ENCODE peak calls at places on chromosomes 2 and 18, in ten cellular contexts. C is non-pigmented ciliary epithelial cell, E is GM04504, Y is NCI-H2081, K is HCT116, O is renal cortical epithelial cell, R is HTR-8/SVneo, I is A172, W is fibroblast of the aortic adventitia, P is NCI-H774. J is an unnamed sample.
A peak's percentile ranks its signal among the peaks of the same experiment; 100 is the strongest.

GRCh38 chr18:60549338-60549960 is 176.9 kb upstream of the MC4R start:
- DNase-seq in O (peak; percentile 87), Y (peak; percentile 78), R (peak; percentile 20), W (peak; percentile 88), E (peak; percentile 36), P (peak; percentile 74), K (peak; percentile 66), I (peak; percentile 18), C (peak; percentile 34), J (peak; percentile 64)

GRCh38 chr18:71729611-71730010 is 814.5 kb downstream of the CBLN2 start:
- DNase-seq in O (no peak), R (no peak), P (no peak), K (no peak), Y (no peak), I (no peak), E (no peak), C (no peak), W (no peak), J (no peak)

GRCh38 chr2:95034221-95034620 is 8.7 kb downstream of the MAL start:
- DNase-seq in C (no peak), K (no peak), W (no peak), I (peak; percentile 91), O (no peak), R (peak; percentile 58), Y (no peak), E (no peak), P (no peak), J (no peak)

GRCh38 chr18:74522635-74523548 is 11.4 kb upstream of the CNDP1 start:
- DNase-seq in W (no peak), E (no peak), Y (no peak), P (peak; percentile 2), K (no peak), I (no peak), C (no peak), R (no peak), O (peak; percentile 89), J (no peak)

GRCh38 chr18:76935722-76936337 is 113.5 kb downstream of the ZNF236 start:
- DNase-seq in W (no peak), Y (no peak), O (no peak), K (no peak), E (no peak), R (no peak), P (no peak), I (no peak), C (no peak), J (no peak)

GRCh38 chr2:238369516-238370481 is 49.5 kb downstream of the TRAF3IP1 start:
- DNase-seq in W (peak; percentile 59), C (no peak), E (no peak), Y (no peak), I (no peak), R (no peak), K (no peak), O (no peak), P (no peak), J (no peak)

GRCh38 chr2:233857511-233858118 is 3.3 kb upstream of the HJURP start:
- DNase-seq in Y (peak; percentile 9), I (peak; percentile 42), O (peak; percentile 10), E (no peak), K (no peak), R (peak; percentile 41), W (no peak), P (peak; percentile 42), C (no peak), J (peak; percentile 5)

GRCh38 chr2:150528861-150529801 is 41.7 kb upstream of the RND3 start:
- DNase-seq in W (peak; percentile 79), E (peak; percentile 80), Y (no peak), I (peak; percentile 84), R (peak; percentile 41), K (no peak), C (peak; percentile 59), O (peak; percentile 99), P (no peak), J (no peak)

GRCh38 chr18:47953471-47953931 is 23.0 kb upstream of the SMAD2 start:
- DNase-seq in Y (no peak), I (peak; percentile 61), K (no peak), P (no peak), E (peak; percentile 49), C (no peak), W (peak; percentile 80), O (peak; percentile 97), R (no peak), J (peak; percentile 34)

GRCh38 chr2:95058466-95058988 is 33.0 kb downstream of the MAL start:
- DNase-seq in P (no peak), O (no peak), R (no peak), W (no peak), K (no peak), I (no peak), E (no peak), C (no peak), Y (no peak), J (no peak)

GRCh38 chr2:216670266-216671080 is 24.9 kb downstream of the IGFBP5 start:
- DNase-seq in I (no peak), P (no peak), W (no peak), Y (no peak), R (no peak), K (no peak), E (no peak), O (no peak), C (no peak), J (no peak)

GRCh38 chr18:70422061-70422965 is 133.5 kb downstream of the SOCS6 start:
- DNase-seq in I (peak; percentile 95), K (peak; percentile 94), E (peak; percentile 91), Y (no peak), O (peak; percentile 97), R (peak; percentile 40), W (peak; percentile 98), C (peak; percentile 90), P (no peak), J (peak; percentile 99)

GRCh38 chr2:27685577-27685976 is 21.9 kb downstream of the SLC4A1AP start:
- DNase-seq in P (no peak), I (no peak), K (no peak), R (no peak), C (no peak), E (no peak), O (no peak), Y (no peak), W (no peak), J (no peak)

GRCh38 chr18:23341383-23341782 is 111.7 kb upstream of the RIOK3 start:
- DNase-seq in I (no peak), K (no peak), Y (no peak), C (no peak), O (no peak), P (no peak), R (no peak), E (no peak), W (no peak), J (no peak)

J was measured in endothelial cell of umbilical vein.